ENCODE peak calls at places on chromosome X, in four cellular contexts. L, X, G and E are unnamed samples.
A peak's percentile ranks its signal among the peaks of the same experiment; 100 is the strongest.

GRCh38 chrX:124938715-124939114 is 381.0 kb upstream of the TEX13C start:
- DNase-seq in X (no peak), L (no peak), G (no peak), E (no peak)

GRCh38 chrX:120668357-120668756 is 38.5 kb upstream of the C1GALT1C1 start:
- DNase-seq in G (no peak), L (no peak), X (no peak), E (no peak)

GRCh38 chrX:68692651-68693050 is 45.2 kb downstream of the STARD8 start:
- DNase-seq in L (no peak), X (no peak), G (no peak), E (no peak)

GRCh38 chrX:114964374-114964773 is 53.0 kb downstream of the IL13RA2 start:
- DNase-seq in G (no peak), X (no peak), L (no peak), E (no peak)

GRCh38 chrX:153969125-153969903 is 2.3 kb downstream of the HCFC1 start:
- DNase-seq in X (no peak), G (no peak), L (no peak), E (no peak)

GRCh38 chrX:21374994-21375794 is 976 bp downstream of the CNKSR2 start:
- DNase-seq in X (peak; percentile 5), G (no peak), L (no peak), E (no peak)

GRCh38 chrX:13658602-13659001 is 5.7 kb downstream of the TCEANC start:
- DNase-seq in G (no peak), L (no peak), X (peak; percentile 60), E (no peak)

GRCh38 chrX:24133280-24133679 is 16.2 kb upstream of the ZFX start:
- DNase-seq in G (no peak), L (no peak), X (no peak), E (no peak)

GRCh38 chrX:113370001-113370400 is 529.4 kb upstream of the AMOT start:
- DNase-seq in X (no peak), L (no peak), G (no peak), E (no peak)

GRCh38 chrX:2384486-2384885 is 116.3 kb downstream of the DHRSX start:
- DNase-seq in G (no peak), L (no peak), X (no peak), E (no peak)

GRCh38 chrX:134969726-134970125 is 21.1 kb upstream of the SMIM10 start:
- DNase-seq in L (no peak), G (no peak), X (no peak), E (no peak)

GRCh38 chrX:97131886-97132285 is 248.2 kb downstream of the RPA4 start:
- DNase-seq in L (no peak), G (no peak), X (no peak), E (no peak)

GRCh38 chrX:1397441-1397840 is 5.5 kb upstream of the SLC25A6 start:
- DNase-seq in G (no peak), X (no peak), L (peak; percentile 36), E (no peak)

GRCh38 chrX:110442631-110443030 is 84.0 kb downstream of the RTL9 start:
- DNase-seq in X (peak; percentile 37), L (no peak), G (no peak), E (no peak)

GRCh38 chrX:46506076-46506475 is 39.1 kb downstream of the ZNF674 start:
- DNase-seq in L (no peak), X (no peak), G (no peak), E (no peak)

GRCh38 chrX:70498129-70498528 is 53.5 kb downstream of the DLG3 start:
- DNase-seq in L (no peak), G (no peak), X (no peak), E (no peak)

GRCh38 chrX:119459181-119459580 is 9.1 kb upstream of the SLC25A5 start:
- DNase-seq in G (no peak), X (no peak), L (no peak), E (no peak)

GRCh38 chrX:17549005-17549685 is 174.1 kb downstream of the NHS start:
- DNase-seq in L (no peak), G (no peak), X (no peak), E (no peak)

GRCh38 chrX:120016068-120016441 is 61.4 kb downstream of the RHOXF2B start:
- DNase-seq in X (no peak), L (no peak), G (no peak), E (no peak)

GRCh38 chrX:69387559-69388487 is 116.3 kb upstream of the NALF2 start:
- DNase-seq in G (no peak), X (peak; percentile 66), L (peak; percentile 61), E (no peak)

GRCh38 chrX:96102997-96103396 is 581.6 kb upstream of the DIAPH2 start:
- DNase-seq in X (no peak), G (no peak), L (no peak), E (no peak)

GRCh38 chrX:107678957-107679740 is 50.8 kb downstream of the PRPS1 start:
- DNase-seq in G (peak; percentile 93), L (peak; percentile 76), X (peak; percentile 54), E (peak; percentile 39)

GRCh38 chrX:68112321-68112720 is 321.0 kb downstream of the OPHN1 start:
- DNase-seq in L (no peak), X (no peak), G (no peak), E (no peak)

GRCh38 chrX:53116101-53116500 is 22.2 kb downstream of the KANTR start:
- DNase-seq in L (no peak), X (no peak), G (no peak), E (no peak)

GRCh38 chrX:2406891-2407518 is 93.8 kb downstream of the DHRSX start:
- DNase-seq in G (no peak), L (no peak), X (no peak), E (no peak)

GRCh38 chrX:63585936-63586335 is 199.1 kb downstream of the ARHGEF9 start:
- DNase-seq in L (no peak), X (no peak), G (no peak), E (no peak)

GRCh38 chrX:139543920-139544319 is 13.4 kb downstream of the F9 start:
- DNase-seq in X (no peak), L (no peak), G (no peak), E (no peak)

GRCh38 chrX:7574325-7574724 is 268.6 kb upstream of the VCX start:
- DNase-seq in G (no peak), X (peak; percentile 58), L (no peak), E (no peak)

GRCh38 chrX:69000857-69001256 is 164.4 kb downstream of the PJA1 start:
- DNase-seq in X (no peak), G (no peak), L (no peak), E (no peak)

GRCh38 chrX:24718771-24719170 is 25.1 kb downstream of the POLA1 start:
- DNase-seq in X (no peak), G (no peak), L (no peak), E (no peak)

GRCh38 chrX:2484721-2485459 is 15.9 kb downstream of the DHRSX start:
- DNase-seq in G (no peak), L (no peak), X (no peak), E (no peak)

GRCh38 chrX:40080896-40081678 is 16.7 kb downstream of the BCOR start:
- DNase-seq in G (no peak), L (no peak), X (peak; percentile 46), E (no peak)

GRCh38 chrX:1531106-1531890 is 5.7 kb downstream of the P2RY8 start:
- DNase-seq in X (no peak), L (peak; percentile 32), G (no peak), E (no peak)

DNA sequence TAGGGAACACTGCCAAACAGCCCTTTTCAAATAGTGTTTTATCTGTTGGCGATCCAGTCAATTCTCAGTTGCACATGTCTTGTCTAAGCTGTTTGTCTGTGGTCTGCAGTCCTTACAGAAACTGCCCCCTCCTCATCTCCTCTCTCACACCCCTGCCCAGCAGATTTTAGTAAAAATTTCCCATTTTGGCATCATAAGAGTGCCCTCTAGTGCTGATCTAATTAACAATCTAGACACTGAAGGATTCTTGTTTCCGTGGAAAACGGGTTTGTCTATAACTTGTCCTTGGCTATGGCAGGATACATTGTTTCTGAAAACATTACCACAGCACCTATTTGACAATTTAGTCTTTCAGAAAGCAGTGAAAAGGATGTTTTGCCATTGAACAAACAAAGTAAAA is 227.2 kb upstream of the MBNL3 start:
- DNase-seq in X (no peak), G (no peak), L (no peak), E (no peak)
- TF ChIP-seq CTCF in X (peak; percentile 47), G (no peak), L (no peak), E (no peak)

DNA sequence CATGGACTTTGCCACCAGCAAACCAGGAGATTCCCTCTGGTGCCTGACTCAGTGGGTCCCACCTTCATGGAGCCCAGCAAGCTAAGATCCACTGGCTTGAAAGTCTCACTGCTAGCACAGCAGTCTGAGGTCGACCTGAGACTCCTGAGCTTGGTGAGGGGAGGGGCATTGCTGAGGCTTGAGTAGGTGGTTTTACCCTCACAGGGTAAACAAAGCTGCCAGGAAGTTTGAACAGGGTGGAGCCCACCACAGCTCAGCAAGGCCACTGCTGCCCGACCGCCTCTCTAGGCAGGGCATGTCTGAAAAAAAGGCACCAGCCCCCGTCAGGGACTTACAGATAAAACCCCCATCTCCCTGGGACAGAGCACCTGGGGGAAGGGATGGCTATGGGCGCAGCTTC is 28.1 kb downstream of the FAM9A start:
- DNase-seq in G (no peak), L (no peak), X (no peak), E (no peak)
- H3K27ac ChIP-seq in G (no peak overlapping the region), L (no peak overlapping the region), X (no peak overlapping the region), E (no peak overlapping the region)

DNA sequence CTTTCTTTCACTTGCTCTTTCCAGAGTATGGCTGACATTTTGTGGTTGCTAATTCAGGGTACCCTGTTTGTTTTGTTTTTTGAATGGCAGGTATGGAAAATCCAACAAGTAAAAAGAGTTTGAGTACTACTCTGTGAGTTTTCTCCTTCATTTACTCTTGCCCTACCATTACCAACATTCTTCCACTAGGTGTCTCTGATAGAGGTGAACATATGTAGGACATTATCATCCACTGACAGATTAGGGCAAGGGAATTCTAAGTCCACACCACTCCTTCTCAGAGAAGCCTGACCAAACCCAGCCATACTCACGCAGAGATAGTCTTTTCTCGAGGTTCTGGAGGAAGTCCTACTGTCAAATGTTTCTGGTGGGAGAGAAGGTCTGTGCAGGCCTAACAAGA is 36.7 kb upstream of the HDAC8 start:
- DNase-seq in L (no peak), X (peak; percentile 10), G (no peak), E (no peak)
- TF ChIP-seq CTCF in L (no peak), X (peak; percentile 14), G (peak; percentile 22), E (no peak)

DNA sequence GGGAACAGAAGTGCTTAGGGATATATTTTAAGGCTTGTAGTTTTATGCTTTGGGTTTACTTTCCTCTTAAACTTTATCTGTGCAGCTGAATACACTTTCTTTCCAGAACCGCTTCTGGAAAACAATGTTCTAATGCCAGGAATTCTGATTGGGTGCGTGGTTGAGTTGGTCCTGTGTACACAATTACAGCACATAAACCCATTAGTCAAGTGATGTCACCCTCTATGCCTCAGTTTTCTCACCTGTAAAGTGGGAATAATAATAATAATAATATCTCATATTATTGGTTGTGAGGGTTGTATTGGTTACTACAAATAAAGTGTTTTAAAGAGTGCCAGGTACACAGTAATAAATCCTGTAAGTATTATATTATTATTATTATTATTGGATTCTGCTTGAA is 129.2 kb downstream of the MID1IP1 start:
- DNase-seq in X (no peak), L (no peak), G (no peak), E (no peak)
- H3K27ac ChIP-seq in X (no peak overlapping the region), L (no peak overlapping the region), G (no peak overlapping the region), E (no peak overlapping the region)

GRCh38 chrX:4263005-4263404 is 549.6 kb upstream of the PRKX start:
- DNase-seq in L (no peak), X (peak; percentile 48), G (no peak), E (no peak)
- TF ChIP-seq CTCF in L (no peak), X (peak; percentile 56), G (no peak), E (peak; percentile 7)

DNA sequence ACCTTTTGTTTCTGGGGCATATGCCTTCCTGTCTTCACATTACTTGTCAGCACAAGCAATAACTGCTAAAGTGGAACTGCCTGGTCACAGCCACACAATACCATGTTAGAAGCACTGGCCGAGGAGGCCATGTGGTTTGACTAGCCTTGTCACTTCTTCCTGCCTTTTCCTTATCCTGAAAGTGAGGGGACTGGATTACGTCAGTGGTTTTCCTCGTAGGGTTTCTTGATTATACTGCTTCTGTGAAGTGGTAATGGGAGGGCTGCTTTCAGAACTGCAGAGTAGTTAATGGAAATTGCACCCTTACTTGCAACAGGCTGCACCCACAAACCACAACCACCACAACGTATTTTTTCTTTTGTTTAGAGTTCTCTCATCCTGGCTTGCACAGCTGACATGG is 26.6 kb downstream of the ZRSR2 start:
- DNase-seq in G (no peak), X (no peak), L (no peak), E (no peak)
- H3K27ac ChIP-seq in G (no peak overlapping the region), X (no peak overlapping the region), L (no peak overlapping the region), E (no peak overlapping the region)